ENCODE peak calls at places on chromosome 12, in nine cellular contexts. One of them, this sample, is unnamed. For H3K4me1, the result is how much of the 10 kb centered on the place peaks cover.

GRCh38 chr12:14578646-14579045 is 11.0 kb upstream of the PLBD1 start:
- DNase-seq in psoas muscle: no peak
- DNase-seq in lower lobe of right lung: no peak
- DNase-seq in pancreas: no peak
- DNase-seq in esophagus squamous epithelium: no peak
- DNase-seq in heart left ventricle: no peak
- DNase-seq in left ventricle myocardium inferior: no peak
- DNase-seq in mammary epithelial cell: no peak
- DNase-seq in Peyer's patch: no peak
- DNase-seq in this sample: no peak

GRCh38 chr12:129208566-129208965 is 355.3 kb downstream of the GLT1D1 start:
- DNase-seq in Peyer's patch: no peak
- DNase-seq in esophagus squamous epithelium: no peak
- DNase-seq in heart left ventricle: no peak
- DNase-seq in mammary epithelial cell: no peak
- DNase-seq in lower lobe of right lung: no peak
- DNase-seq in pancreas: no peak
- DNase-seq in left ventricle myocardium inferior: no peak
- DNase-seq in psoas muscle: no peak
- DNase-seq in this sample: no peak

GRCh38 chr12:110314308-110314707 is 33.3 kb downstream of the ATP2A2 start:
- DNase-seq in psoas muscle: no peak
- DNase-seq in lower lobe of right lung: no peak
- DNase-seq in pancreas: no peak
- DNase-seq in mammary epithelial cell: peak
- DNase-seq in heart left ventricle: no peak
- DNase-seq in esophagus squamous epithelium: no peak
- DNase-seq in Peyer's patch: no peak
- DNase-seq in left ventricle myocardium inferior: no peak
- DNase-seq in this sample: no peak

GRCh38 chr12:89895101-89895500 is 186.5 kb upstream of the ATP2B1 start:
- DNase-seq in lower lobe of right lung: no peak
- DNase-seq in heart left ventricle: no peak
- DNase-seq in left ventricle myocardium inferior: no peak
- DNase-seq in pancreas: no peak
- DNase-seq in Peyer's patch: no peak
- DNase-seq in mammary epithelial cell: no peak
- DNase-seq in esophagus squamous epithelium: no peak
- DNase-seq in psoas muscle: no peak
- DNase-seq in this sample: no peak

GRCh38 chr12:112178796-112179195 is 53.4 kb downstream of the TRAFD1 start:
- DNase-seq in left ventricle myocardium inferior: no peak
- DNase-seq in lower lobe of right lung: no peak
- DNase-seq in esophagus squamous epithelium: no peak
- DNase-seq in Peyer's patch: no peak
- DNase-seq in pancreas: no peak
- DNase-seq in psoas muscle: peak
- DNase-seq in heart left ventricle: no peak
- DNase-seq in mammary epithelial cell: no peak
- DNase-seq in this sample: no peak

GRCh38 chr12:68831272-68831671 is 23.3 kb downstream of the MDM2 start:
- DNase-seq in esophagus squamous epithelium: no peak
- DNase-seq in mammary epithelial cell: no peak
- DNase-seq in pancreas: no peak
- DNase-seq in lower lobe of right lung: no peak
- DNase-seq in Peyer's patch: no peak
- DNase-seq in psoas muscle: no peak
- DNase-seq in heart left ventricle: no peak
- DNase-seq in left ventricle myocardium inferior: no peak
- DNase-seq in this sample: no peak

GRCh38 chr12:116697305-116698130 is 40.4 kb downstream of the SPRING1 start:
- DNase-seq in heart left ventricle: peak
- DNase-seq in left ventricle myocardium inferior: peak
- DNase-seq in psoas muscle: no peak
- DNase-seq in mammary epithelial cell: no peak
- DNase-seq in esophagus squamous epithelium: no peak
- DNase-seq in Peyer's patch: no peak
- DNase-seq in pancreas: peak
- DNase-seq in lower lobe of right lung: no peak
- DNase-seq in this sample: peak

GRCh38 chr12:31959701-31960391 is 631 bp downstream of the RESF1 start:
- DNase-seq in left ventricle myocardium inferior: peak
- DNase-seq in psoas muscle: peak
- DNase-seq in pancreas: peak
- DNase-seq in Peyer's patch: peak
- DNase-seq in esophagus squamous epithelium: peak
- DNase-seq in lower lobe of right lung: peak
- DNase-seq in mammary epithelial cell: peak
- DNase-seq in heart left ventricle: peak
- DNase-seq in this sample: peak

DNA sequence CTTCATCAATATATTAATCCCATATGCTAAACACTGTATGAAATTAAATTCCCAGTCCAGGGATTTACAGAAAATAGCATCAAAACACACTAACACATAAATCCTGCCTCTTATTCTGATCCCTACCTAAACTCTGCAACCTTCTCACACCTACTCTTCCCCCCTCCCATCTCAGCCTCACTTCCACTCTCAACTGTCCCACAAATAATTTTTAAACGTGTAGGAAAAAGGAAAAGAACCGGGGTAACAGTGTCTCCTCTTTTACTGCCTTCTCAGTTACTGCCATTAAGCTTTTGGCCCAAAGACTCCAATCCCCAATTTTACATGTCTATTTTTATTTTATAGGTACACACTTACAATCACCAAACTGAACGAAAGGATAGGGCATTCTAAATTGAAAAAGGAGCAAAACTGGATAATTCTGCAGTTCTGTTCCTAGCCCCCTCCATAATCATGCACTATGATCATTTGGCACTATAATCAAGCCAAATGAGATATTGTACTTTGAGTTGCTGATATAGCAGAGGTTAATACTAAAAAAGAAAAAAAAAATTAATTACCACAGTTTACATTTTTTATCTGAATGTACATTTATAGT is 2.9 kb downstream of the DUSP16 start:
- DNase-seq in Peyer's patch: no peak
- DNase-seq in psoas muscle: no peak
- DNase-seq in left ventricle myocardium inferior: no peak
- DNase-seq in pancreas: no peak
- DNase-seq in heart left ventricle: no peak
- DNase-seq in lower lobe of right lung: no peak
- DNase-seq in esophagus squamous epithelium: no peak
- DNase-seq in mammary epithelial cell: no peak
- DNase-seq in this sample: no peak
- H3K4me3 ChIP-seq in Peyer's patch: no peak
- H3K4me3 ChIP-seq in psoas muscle: peak
- H3K4me3 ChIP-seq in left ventricle myocardium inferior: peak
- H3K4me3 ChIP-seq in pancreas: peak
- H3K4me3 ChIP-seq in heart left ventricle: peak
- H3K4me3 ChIP-seq in lower lobe of right lung: peak
- H3K4me3 ChIP-seq in esophagus squamous epithelium: peak
- H3K4me3 ChIP-seq in mammary epithelial cell: peak
- H3K4me3 ChIP-seq in this sample: peak

DNA sequence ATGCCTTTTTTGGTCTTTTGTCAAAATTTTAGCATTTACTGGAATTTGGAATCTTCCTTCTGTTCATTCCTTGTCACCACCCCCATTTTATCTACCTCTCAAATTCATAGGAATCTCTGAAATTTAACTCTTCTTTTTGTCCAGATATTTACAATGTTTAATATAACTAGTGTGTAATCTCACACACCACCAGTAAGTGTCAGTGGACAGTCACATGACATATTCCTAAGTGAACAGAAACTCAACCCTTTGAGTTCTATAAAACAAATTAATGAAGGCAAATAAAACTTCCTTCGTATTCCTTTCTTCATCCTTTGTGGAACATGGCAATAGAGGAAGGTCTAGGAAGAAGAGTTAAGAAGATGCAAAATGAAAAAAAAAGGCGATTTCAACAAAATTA is 26.6 kb downstream of the ATF7 start:
- DNase-seq in mammary epithelial cell: no peak
- DNase-seq in left ventricle myocardium inferior: no peak
- DNase-seq in lower lobe of right lung: no peak
- DNase-seq in heart left ventricle: no peak
- DNase-seq in esophagus squamous epithelium: no peak
- DNase-seq in psoas muscle: no peak
- DNase-seq in pancreas: no peak
- DNase-seq in Peyer's patch: no peak
- DNase-seq in this sample: no peak
- TF ChIP-seq CTCF in mammary epithelial cell: peak
- TF ChIP-seq CTCF in left ventricle myocardium inferior: peak
- TF ChIP-seq CTCF in lower lobe of right lung: no peak
- TF ChIP-seq CTCF in heart left ventricle: no peak
- TF ChIP-seq CTCF in esophagus squamous epithelium: no peak
- TF ChIP-seq CTCF in psoas muscle: peak
- TF ChIP-seq CTCF in pancreas: no peak
- TF ChIP-seq CTCF in Peyer's patch: no peak
- TF ChIP-seq CTCF in this sample: no peak

GRCh38 chr12:122004633-122005071 is 17.0 kb upstream of the BCL7A start:
- DNase-seq in mammary epithelial cell: no peak
- DNase-seq in esophagus squamous epithelium: no peak
- DNase-seq in left ventricle myocardium inferior: no peak
- DNase-seq in pancreas: no peak
- DNase-seq in psoas muscle: no peak
- DNase-seq in lower lobe of right lung: peak
- DNase-seq in heart left ventricle: no peak
- DNase-seq in Peyer's patch: no peak
- DNase-seq in this sample: no peak

GRCh38 chr12:122003646-122004611 is 17.8 kb upstream of the BCL7A start:
- DNase-seq in left ventricle myocardium inferior: no peak
- DNase-seq in mammary epithelial cell: no peak
- DNase-seq in lower lobe of right lung: peak
- DNase-seq in Peyer's patch: no peak
- DNase-seq in heart left ventricle: no peak
- DNase-seq in pancreas: no peak
- DNase-seq in esophagus squamous epithelium: no peak
- DNase-seq in psoas muscle: no peak
- DNase-seq in this sample: no peak

GRCh38 chr12:122009741-122010140 is 11.9 kb upstream of the BCL7A start:
- DNase-seq in heart left ventricle: no peak
- DNase-seq in psoas muscle: no peak
- DNase-seq in esophagus squamous epithelium: no peak
- DNase-seq in lower lobe of right lung: peak
- DNase-seq in left ventricle myocardium inferior: no peak
- DNase-seq in mammary epithelial cell: no peak
- DNase-seq in Peyer's patch: no peak
- DNase-seq in pancreas: no peak
- DNase-seq in this sample: no peak

GRCh38 chr12:122005252-122005651 is 16.4 kb upstream of the BCL7A start:
- DNase-seq in heart left ventricle: no peak
- DNase-seq in pancreas: no peak
- DNase-seq in mammary epithelial cell: no peak
- DNase-seq in Peyer's patch: no peak
- DNase-seq in lower lobe of right lung: peak
- DNase-seq in esophagus squamous epithelium: no peak
- DNase-seq in left ventricle myocardium inferior: no peak
- DNase-seq in psoas muscle: no peak
- DNase-seq in this sample: no peak

DNA sequence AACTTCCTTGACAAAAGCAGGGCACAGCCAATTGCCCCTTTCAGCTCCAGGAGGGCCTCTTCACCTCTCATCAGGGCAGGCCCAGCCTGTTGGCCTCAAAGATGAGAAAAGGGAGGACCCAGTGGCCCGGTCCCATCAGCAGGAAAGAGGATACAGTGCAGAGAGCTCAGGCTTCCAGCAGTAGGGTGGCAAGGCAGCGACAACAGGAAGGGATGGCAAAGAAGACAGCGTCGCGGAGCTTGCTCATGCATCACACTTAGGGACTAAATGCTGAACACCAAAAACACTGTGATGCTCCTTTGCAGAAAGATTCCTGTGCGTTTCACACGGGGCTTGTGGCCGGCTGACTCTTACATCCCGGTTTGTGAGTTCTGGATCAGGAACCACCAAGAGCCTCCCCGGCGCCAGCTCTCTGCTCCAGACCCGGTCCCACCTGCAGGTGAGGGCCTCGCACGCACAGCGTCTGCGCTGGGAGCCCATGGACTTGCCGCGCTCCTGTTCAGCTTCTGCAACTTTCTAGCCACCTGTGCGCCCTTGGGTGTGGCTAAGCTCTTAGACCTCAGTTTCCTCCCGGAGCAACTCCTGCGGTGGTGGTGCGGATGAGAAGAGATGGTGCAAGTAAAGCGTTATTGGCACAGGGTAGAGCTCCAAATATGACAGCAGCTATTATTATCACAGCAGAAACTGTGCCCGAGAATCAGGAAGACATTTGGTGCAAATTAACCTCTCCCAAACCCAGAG is 15.3 kb upstream of the BCL7A start:
- DNase-seq in esophagus squamous epithelium: no peak
- DNase-seq in heart left ventricle: no peak
- DNase-seq in Peyer's patch: no peak
- DNase-seq in psoas muscle: no peak
- DNase-seq in pancreas: no peak
- DNase-seq in mammary epithelial cell: no peak
- DNase-seq in left ventricle myocardium inferior: no peak
- DNase-seq in lower lobe of right lung: peak
- DNase-seq in this sample: no peak
- H3K4me1 ChIP-seq in esophagus squamous epithelium: under half
- H3K4me1 ChIP-seq in heart left ventricle: under half
- H3K4me1 ChIP-seq in Peyer's patch: under half
- H3K4me1 ChIP-seq in psoas muscle: under half
- H3K4me1 ChIP-seq in pancreas: under half
- H3K4me1 ChIP-seq in mammary epithelial cell: under half
- H3K4me1 ChIP-seq in left ventricle myocardium inferior: under half
- H3K4me1 ChIP-seq in lower lobe of right lung: under half
- H3K4me1 ChIP-seq in this sample: under half

GRCh38 chr12:54050479-54050805 is 3.2 kb upstream of the HOXC4 start:
- DNase-seq in pancreas: no peak
- DNase-seq in esophagus squamous epithelium: no peak
- DNase-seq in psoas muscle: no peak
- DNase-seq in heart left ventricle: no peak
- DNase-seq in lower lobe of right lung: no peak
- DNase-seq in left ventricle myocardium inferior: no peak
- DNase-seq in mammary epithelial cell: no peak
- DNase-seq in Peyer's patch: no peak
- DNase-seq in this sample: no peak

GRCh38 chr12:54052745-54053624 is 650 bp upstream of the HOXC4 start:
- DNase-seq in esophagus squamous epithelium: no peak
- DNase-seq in lower lobe of right lung: no peak
- DNase-seq in pancreas: no peak
- DNase-seq in heart left ventricle: no peak
- DNase-seq in psoas muscle: no peak
- DNase-seq in Peyer's patch: no peak
- DNase-seq in mammary epithelial cell: no peak
- DNase-seq in left ventricle myocardium inferior: no peak
- DNase-seq in this sample: no peak

GRCh38 chr12:54051081-54051912 is 2.3 kb upstream of the HOXC4 start:
- DNase-seq in lower lobe of right lung: no peak
- DNase-seq in mammary epithelial cell: peak
- DNase-seq in heart left ventricle: no peak
- DNase-seq in esophagus squamous epithelium: no peak
- DNase-seq in left ventricle myocardium inferior: no peak
- DNase-seq in pancreas: no peak
- DNase-seq in psoas muscle: no peak
- DNase-seq in Peyer's patch: no peak
- DNase-seq in this sample: no peak

GRCh38 chr12:54053625-54054441 is at the start of gene HOXC4:
- DNase-seq in psoas muscle: no peak
- DNase-seq in left ventricle myocardium inferior: no peak
- DNase-seq in Peyer's patch: no peak
- DNase-seq in pancreas: no peak
- DNase-seq in heart left ventricle: no peak
- DNase-seq in lower lobe of right lung: no peak
- DNase-seq in esophagus squamous epithelium: no peak
- DNase-seq in mammary epithelial cell: no peak
- DNase-seq in this sample: no peak

DNA sequence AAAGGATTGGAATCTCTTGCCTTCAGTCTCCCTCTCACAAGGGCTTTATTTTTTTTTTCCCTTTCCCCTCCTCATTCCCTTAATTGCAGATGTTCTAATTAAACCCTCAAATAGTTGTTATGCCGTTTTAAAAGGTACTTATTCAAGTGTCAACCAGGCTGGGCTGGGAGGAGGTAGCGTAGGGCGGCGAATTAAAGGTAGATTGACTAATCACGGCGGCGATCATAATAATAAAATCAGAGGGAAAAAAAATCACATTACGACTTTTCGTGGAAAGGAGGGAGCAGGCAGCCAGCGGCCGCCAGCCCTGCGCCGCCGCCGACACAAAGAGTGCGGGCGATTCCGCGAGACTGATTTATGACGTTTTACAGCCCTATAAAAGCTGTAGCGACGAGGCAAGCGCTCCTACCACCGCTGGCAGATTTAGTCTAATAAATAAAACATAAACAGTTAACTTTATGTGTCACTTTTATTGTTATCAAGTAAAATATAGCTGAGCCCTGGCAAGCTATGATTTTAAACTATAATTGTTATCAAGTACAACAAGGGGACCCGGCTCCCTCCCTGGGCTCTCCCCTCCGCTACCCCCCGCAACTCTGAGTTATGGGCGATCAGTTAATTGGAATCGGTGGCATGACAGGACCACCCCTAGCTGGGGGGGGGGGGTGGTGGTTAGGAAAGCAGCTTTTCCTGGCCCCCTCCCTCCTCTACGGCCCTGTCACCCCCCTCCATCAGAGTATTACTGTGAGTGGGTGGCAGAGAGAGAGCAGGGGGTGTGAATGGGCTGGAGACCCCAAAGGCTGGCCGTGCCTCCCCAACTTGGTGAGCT is 1.5 kb upstream of the HOXC4 start:
- DNase-seq in Peyer's patch: no peak
- DNase-seq in psoas muscle: no peak
- DNase-seq in pancreas: no peak
- DNase-seq in esophagus squamous epithelium: no peak
- DNase-seq in heart left ventricle: no peak
- DNase-seq in mammary epithelial cell: no peak
- DNase-seq in lower lobe of right lung: no peak
- DNase-seq in left ventricle myocardium inferior: no peak
- DNase-seq in this sample: peak
- H3K4me3 ChIP-seq in Peyer's patch: no peak
- H3K4me3 ChIP-seq in psoas muscle: no peak
- H3K4me3 ChIP-seq in pancreas: no peak
- H3K4me3 ChIP-seq in esophagus squamous epithelium: peak
- H3K4me3 ChIP-seq in heart left ventricle: no peak
- H3K4me3 ChIP-seq in mammary epithelial cell: no peak
- H3K4me3 ChIP-seq in lower lobe of right lung: no peak
- H3K4me3 ChIP-seq in left ventricle myocardium inferior: no peak
- H3K4me3 ChIP-seq in this sample: no peak